ENCODE peak calls at places on chromosomes 13 and 19, in four cellular contexts. One of them, this sample, is unnamed.

GRCh38 chr13:94992277-94992989 is 280.1 kb upstream of the SOX21 start:
- DNase-seq in mesendoderm: no peak
- DNase-seq in H1: no peak
- DNase-seq in IMR-90: no peak
- DNase-seq in this sample: no peak

GRCh38 chr13:54958781-54959180 is 1930.2 kb downstream of the OLFM4 start:
- DNase-seq in H1: no peak
- DNase-seq in IMR-90: no peak
- DNase-seq in mesendoderm: no peak
- DNase-seq in this sample: no peak

GRCh38 chr13:21670883-21671792 is at the start of gene FGF9:
- DNase-seq in H1: no peak
- DNase-seq in mesendoderm: peak; percentile 91
- DNase-seq in IMR-90: peak; percentile 79
- DNase-seq in this sample: peak; percentile 88

GRCh38 chr19:58562126-58563033 is 4.0 kb upstream of the UBE2M start:
- DNase-seq in IMR-90: peak; percentile 39
- DNase-seq in mesendoderm: no peak
- DNase-seq in H1: no peak
- DNase-seq in this sample: peak; percentile 44

GRCh38 chr13:95494082-95494681 is 58.3 kb upstream of the CLDN10 start:
- DNase-seq in mesendoderm: peak; percentile 66
- DNase-seq in IMR-90: peak; percentile 62
- DNase-seq in H1: no peak
- DNase-seq in this sample: no peak

GRCh38 chr19:18388328-18389094 is 2.6 kb downstream of the GDF15 start:
- DNase-seq in mesendoderm: peak; percentile 76
- DNase-seq in IMR-90: no peak
- DNase-seq in H1: no peak
- DNase-seq in this sample: peak; percentile 88

GRCh38 chr19:39546599-39546998 is 6.6 kb upstream of the EID2 start:
- DNase-seq in IMR-90: no peak
- DNase-seq in mesendoderm: peak; percentile 54
- DNase-seq in H1: no peak
- DNase-seq in this sample: peak; percentile 34

GRCh38 chr13:94309997-94310842 is 169.3 kb downstream of the DCT start:
- DNase-seq in mesendoderm: no peak
- DNase-seq in IMR-90: peak; percentile 96
- DNase-seq in H1: no peak
- DNase-seq in this sample: no peak

GRCh38 chr13:61600360-61601033 is 184.8 kb upstream of the PCDH20 start:
- DNase-seq in IMR-90: no peak
- DNase-seq in mesendoderm: no peak
- DNase-seq in H1: no peak
- DNase-seq in this sample: no peak

GRCh38 chr19:1789282-1790020 is 22.6 kb downstream of the ATP8B3 start:
- DNase-seq in H1: no peak
- DNase-seq in IMR-90: no peak
- DNase-seq in mesendoderm: no peak
- DNase-seq in this sample: no peak

GRCh38 chr13:95420501-95420900 is 119.2 kb upstream of the ABCC4 start:
- DNase-seq in IMR-90: no peak
- DNase-seq in H1: no peak
- DNase-seq in mesendoderm: no peak
- DNase-seq in this sample: no peak

DNA sequence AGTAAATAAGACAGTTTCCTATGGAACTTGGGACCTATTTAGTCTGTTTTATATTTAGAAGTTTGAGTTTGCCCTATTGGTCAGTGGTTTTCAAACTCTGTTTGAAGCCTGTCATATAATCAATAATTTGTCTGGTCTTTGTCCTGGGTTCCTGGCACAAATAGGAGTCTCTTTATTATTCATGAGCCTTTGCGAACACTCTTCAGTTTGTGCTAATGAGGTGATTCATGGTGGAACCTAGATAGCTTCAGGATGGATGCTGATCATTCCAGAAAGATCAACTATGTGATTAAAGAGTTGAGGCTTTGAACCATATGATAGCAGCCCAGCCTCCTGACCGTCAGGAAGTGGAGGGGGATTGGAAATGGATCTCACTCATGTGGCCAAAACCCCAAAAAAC is 10.0 kb upstream of the VWA8 start:
- DNase-seq in mesendoderm: peak; percentile 56
- DNase-seq in IMR-90: no peak
- DNase-seq in H1: no peak
- DNase-seq in this sample: no peak
- H4K5ac ChIP-seq in mesendoderm: no peak overlapping the region
- H4K5ac ChIP-seq in IMR-90: no peak overlapping the region
- H4K5ac ChIP-seq in H1: no peak overlapping the region
- H4K5ac ChIP-seq in this sample: no peak overlapping the region

GRCh38 chr19:45304141-45304926 is 18.3 kb downstream of the CKM start:
- DNase-seq in mesendoderm: no peak
- DNase-seq in H1: no peak
- DNase-seq in IMR-90: no peak
- DNase-seq in this sample: no peak

GRCh38 chr19:45305007-45305406 is 17.7 kb downstream of the CKM start:
- DNase-seq in mesendoderm: no peak
- DNase-seq in H1: no peak
- DNase-seq in IMR-90: no peak
- DNase-seq in this sample: no peak

GRCh38 chr19:45306040-45306439 is 16.6 kb downstream of the CKM start:
- DNase-seq in mesendoderm: no peak
- DNase-seq in H1: no peak
- DNase-seq in IMR-90: no peak
- DNase-seq in this sample: no peak

GRCh38 chr19:45306522-45307027 is 16.1 kb downstream of the CKM start:
- DNase-seq in mesendoderm: peak; percentile 44
- DNase-seq in H1: no peak
- DNase-seq in IMR-90: no peak
- DNase-seq in this sample: peak; percentile 81

DNA sequence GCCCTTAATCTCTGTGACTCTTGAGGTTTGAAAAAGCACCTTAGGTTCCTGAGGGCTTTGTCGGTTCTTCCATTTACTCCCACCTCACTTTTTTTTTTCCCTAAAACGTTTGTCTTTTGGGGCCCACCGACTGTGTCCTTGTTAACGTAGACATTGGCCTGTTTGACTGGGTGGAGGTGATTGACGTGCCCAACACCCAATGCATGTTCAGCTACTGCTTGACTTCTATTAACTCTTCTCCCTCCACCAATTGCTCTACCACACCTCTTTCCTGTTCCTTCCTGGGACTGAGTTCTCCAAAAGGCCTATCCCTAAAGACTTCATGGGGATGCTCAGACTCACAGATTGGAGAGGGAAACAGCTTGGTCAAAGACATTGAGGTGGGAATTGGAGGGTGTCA is 17.3 kb downstream of the CKM start:
- DNase-seq in IMR-90: no peak
- DNase-seq in H1: no peak
- DNase-seq in mesendoderm: peak; percentile 61
- DNase-seq in this sample: peak; percentile 68
- H4K5ac ChIP-seq in IMR-90: no peak overlapping the region
- H4K5ac ChIP-seq in H1: no peak overlapping the region
- H4K5ac ChIP-seq in mesendoderm: no peak overlapping the region
- H4K5ac ChIP-seq in this sample: no peak overlapping the region

GRCh38 chr13:111511219-111511732 is 190.8 kb downstream of the TEX29 start:
- DNase-seq in mesendoderm: no peak
- DNase-seq in IMR-90: no peak
- DNase-seq in H1: no peak
- DNase-seq in this sample: no peak
- H4K5ac ChIP-seq in mesendoderm: no peak overlapping the region
- H4K5ac ChIP-seq in IMR-90: no peak overlapping the region
- H4K5ac ChIP-seq in H1: no peak overlapping the region
- H4K5ac ChIP-seq in this sample: no peak overlapping the region

DNA sequence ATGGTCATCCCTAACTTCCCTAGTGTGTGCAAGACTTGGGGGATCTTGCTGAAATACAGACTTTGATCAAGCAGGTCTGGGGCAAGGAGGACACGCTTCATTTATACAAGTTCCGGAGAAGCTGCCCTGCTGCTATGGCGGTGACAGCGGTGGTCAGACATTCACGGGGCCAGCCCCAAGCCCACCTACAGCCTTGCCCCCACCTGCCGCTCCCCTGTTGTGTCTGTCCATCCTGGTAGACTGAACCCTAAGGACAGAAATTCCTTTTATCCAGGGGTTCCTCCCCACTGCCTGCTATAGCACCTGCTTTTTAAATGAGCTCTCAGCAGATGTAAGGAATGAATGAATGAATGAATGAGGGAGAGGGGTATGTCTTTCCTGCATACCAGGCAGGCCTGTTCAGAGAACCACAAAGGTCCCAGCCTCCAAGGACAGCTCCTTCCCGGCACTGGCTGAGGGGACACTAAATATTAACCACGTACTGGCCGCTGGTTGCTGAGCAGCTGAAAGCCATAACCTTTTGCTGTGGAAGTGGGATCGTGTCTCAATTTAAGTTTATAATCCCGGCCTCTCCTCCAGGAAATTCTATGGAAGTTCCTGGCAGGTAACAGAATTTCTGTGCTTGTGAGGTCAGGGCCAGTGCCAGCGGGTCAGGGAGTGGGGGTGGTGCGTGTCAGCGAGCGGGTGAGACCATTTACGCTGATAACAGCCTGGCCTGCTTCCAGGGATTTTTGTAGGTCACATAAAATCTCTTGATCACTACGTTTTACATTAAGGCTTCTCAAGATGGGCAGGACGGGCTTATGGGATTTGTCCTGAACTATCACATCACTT is 27.1 kb downstream of the TSSK6 start:
- DNase-seq in mesendoderm: peak; percentile 63
- DNase-seq in H1: no peak
- DNase-seq in IMR-90: no peak
- DNase-seq in this sample: no peak
- H4K5ac ChIP-seq in mesendoderm: no peak overlapping the region
- H4K5ac ChIP-seq in H1: no peak overlapping the region
- H4K5ac ChIP-seq in IMR-90: peak overlapping the region; percentile 65
- H4K5ac ChIP-seq in this sample: no peak overlapping the region

GRCh38 chr13:88674841-88675240 is 1003.7 kb downstream of the SLITRK5 start:
- DNase-seq in H1: no peak
- DNase-seq in IMR-90: no peak
- DNase-seq in mesendoderm: no peak
- DNase-seq in this sample: no peak
- H4K5ac ChIP-seq in H1: no peak overlapping the region
- H4K5ac ChIP-seq in IMR-90: no peak overlapping the region
- H4K5ac ChIP-seq in mesendoderm: no peak overlapping the region
- H4K5ac ChIP-seq in this sample: no peak overlapping the region